ENCODE peak calls at places on chromosomes 4 and X, in five cellular contexts. E is H1, D is K562, P is GM12878, M is HepG2. V is an unnamed sample.

GRCh38 chrX:65751511-65751910 is 84.1 kb downstream of the MSN start:
- DNase-seq in P (no peak), M (no peak), D (no peak), E (no peak), V (no peak)

GRCh38 chrX:138128025-138128671 is 562.2 kb downstream of the ZIC3 start:
- DNase-seq in E (peak), P (no peak), M (peak), D (peak), V (peak)

GRCh38 chr4:123133397-123134050 is 211.1 kb upstream of the NUDT6 start:
- DNase-seq in M (no peak), E (no peak), P (no peak), D (no peak), V (no peak)

GRCh38 chrX:41558531-41558930 is 111.4 kb downstream of the NYX start:
- DNase-seq in D (peak), E (no peak), P (no peak), M (no peak), V (peak)

GRCh38 chrX:42740456-42740855 is 37.5 kb downstream of the PPP1R2C start:
- DNase-seq in D (no peak), E (no peak), M (no peak), P (no peak), V (no peak)

GRCh38 chr4:151865327-151865726 is 104.5 kb upstream of the GATB start:
- DNase-seq in D (no peak), P (no peak), M (no peak), E (no peak), V (no peak)

GRCh38 chr4:81427605-81427922 is 44.1 kb downstream of the RASGEF1B start:
- DNase-seq in E (no peak), M (no peak), D (no peak), P (no peak), V (no peak)

GRCh38 chr4:25875281-25875745 is 12.5 kb upstream of the SEL1L3 start:
- DNase-seq in E (no peak), M (no peak), P (peak), D (no peak), V (no peak)

GRCh38 chrX:23732704-23733103 is 10.4 kb downstream of the ACOT9 start:
- DNase-seq in M (no peak), P (peak), E (no peak), D (no peak), V (no peak)

GRCh38 chr4:168707205-168707604 is 210.4 kb downstream of the PALLD start:
- DNase-seq in E (no peak), D (no peak), M (no peak), P (no peak), V (no peak)

GRCh38 chrX:68570598-68570997 is 71.7 kb downstream of the YIPF6 start:
- DNase-seq in P (no peak), D (no peak), M (no peak), E (no peak), V (no peak)

GRCh38 chrX:68568136-68568535 is 69.3 kb downstream of the YIPF6 start:
- DNase-seq in D (no peak), E (no peak), P (peak), M (no peak), V (no peak)

GRCh38 chrX:68574240-68574639 is 73.2 kb upstream of the STARD8 start:
- DNase-seq in P (no peak), M (no peak), D (no peak), E (no peak), V (no peak)

DNA sequence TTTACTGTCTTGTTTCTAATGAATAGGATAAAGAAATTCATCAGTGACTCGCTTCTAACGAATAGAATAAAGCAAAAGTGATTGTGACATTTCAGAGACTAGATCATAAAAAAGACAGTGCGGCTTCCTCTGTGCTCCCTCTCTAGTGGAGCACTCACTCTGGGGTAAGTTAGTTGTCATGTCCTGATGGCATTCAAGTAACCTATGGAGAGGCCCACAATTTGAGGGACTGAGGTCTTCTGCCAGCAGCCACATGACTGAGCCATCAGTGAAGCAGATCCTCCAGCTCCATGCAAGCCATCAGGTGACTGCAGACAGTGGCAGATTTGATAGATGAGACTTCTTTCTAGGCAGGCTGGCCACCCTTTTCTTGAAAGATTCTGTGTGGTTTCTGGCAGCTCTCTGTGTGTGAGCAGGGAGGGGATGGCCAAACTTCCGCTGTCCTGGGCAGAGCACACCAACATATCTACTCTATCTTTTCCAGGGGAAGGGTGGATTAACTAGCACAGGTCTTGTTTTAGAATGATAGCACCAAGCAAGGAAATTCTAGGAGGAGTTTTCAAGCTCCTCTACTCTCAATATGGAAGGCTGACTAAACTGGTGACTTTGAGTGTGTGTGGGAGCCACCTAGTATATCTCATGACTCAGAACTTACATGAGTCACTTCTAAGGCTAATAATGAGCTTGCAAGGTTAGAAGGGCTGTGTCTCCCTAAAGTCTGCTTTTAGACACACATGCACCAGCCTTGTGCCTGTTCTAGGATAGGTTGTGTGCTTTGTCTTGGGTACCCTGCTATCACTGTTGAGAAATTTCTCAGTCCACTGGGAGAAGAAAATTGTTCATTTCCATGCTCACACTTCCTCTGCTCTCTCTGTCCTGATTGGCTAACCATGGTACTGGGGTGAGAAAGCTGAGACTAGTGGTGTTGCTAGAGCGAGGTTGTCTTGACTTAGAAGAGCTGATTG is 72.7 kb downstream of the YIPF6 start:
- DNase-seq in M (no peak), D (peak), P (peak), E (no peak), V (no peak)
- TF ChIP-seq CREB1 in M (no peak), D (no peak), P (no peak), E (no peak), V (no peak)

GRCh38 chr4:117164338-117164737 is 79.0 kb upstream of the TRAM1L1 start:
- DNase-seq in P (no peak), D (no peak), E (no peak), M (no peak), V (peak)
- TF ChIP-seq EZH2 in P (no peak), D (no peak), E (no peak), M (no peak), V (no peak)

GRCh38 chrX:54481751-54482150 is 14.3 kb downstream of the FGD1 start:
- DNase-seq in E (no peak), M (no peak), D (peak), P (no peak), V (peak)
- TF ChIP-seq CREB1 in E (no peak), M (no peak), D (no peak), P (no peak), V (no peak)

GRCh38 chr4:84482564-84483563 is 16.2 kb downstream of the NKX6-1 start:
- DNase-seq in D (no peak), M (no peak), P (no peak), E (peak), V (peak)
- TF ChIP-seq EZH2 in D (no peak), M (no peak), P (no peak), E (no peak), V (no peak)

DNA sequence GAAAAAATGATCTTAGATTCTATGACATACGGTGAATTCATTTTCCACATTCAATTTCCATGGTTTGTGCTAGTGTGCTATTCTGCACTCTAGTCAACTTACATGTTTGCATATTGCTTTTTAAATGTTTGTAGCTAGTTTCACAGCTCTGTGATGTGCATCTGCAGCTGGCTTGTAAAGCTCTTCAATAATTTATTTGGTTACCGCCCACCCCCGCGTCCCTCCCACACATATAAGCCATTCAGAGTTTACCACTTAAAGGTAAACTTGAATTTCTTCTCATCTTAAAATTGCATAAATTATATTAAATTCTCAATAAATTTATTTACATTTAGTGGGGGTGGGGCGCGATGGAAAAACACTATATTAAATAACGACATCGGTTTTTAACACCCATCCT is 291 bp upstream of the NBDY start:
- DNase-seq in P (no peak), D (peak), M (no peak), E (no peak), V (peak)
- TF ChIP-seq CREB1 in P (no peak), D (no peak), M (no peak), E (no peak), V (no peak)

DNA sequence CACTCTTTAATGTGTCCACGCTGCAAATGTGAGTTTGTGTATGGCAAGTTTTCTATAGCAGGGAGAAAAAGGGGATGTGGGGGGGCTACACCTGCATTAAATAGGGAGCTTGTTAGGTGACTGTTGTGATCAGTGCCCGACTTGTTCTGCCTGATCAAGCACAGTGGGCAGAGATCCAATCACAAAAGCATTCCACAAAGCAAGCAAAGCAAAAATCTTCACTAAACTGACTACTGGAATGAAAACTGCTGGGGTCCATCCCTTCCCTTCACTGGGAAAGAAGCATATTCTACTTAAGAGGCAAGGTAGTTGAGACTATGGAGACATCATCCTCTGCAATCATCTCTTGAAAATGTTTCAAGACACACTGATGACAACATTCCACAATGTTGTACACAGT is 5.2 kb downstream of the IRS4 start:
- DNase-seq in P (no peak), D (no peak), M (no peak), E (no peak), V (no peak)
- TF ChIP-seq EZH2 in P (no peak), D (no peak), M (no peak), E (no peak), V (no peak)

DNA sequence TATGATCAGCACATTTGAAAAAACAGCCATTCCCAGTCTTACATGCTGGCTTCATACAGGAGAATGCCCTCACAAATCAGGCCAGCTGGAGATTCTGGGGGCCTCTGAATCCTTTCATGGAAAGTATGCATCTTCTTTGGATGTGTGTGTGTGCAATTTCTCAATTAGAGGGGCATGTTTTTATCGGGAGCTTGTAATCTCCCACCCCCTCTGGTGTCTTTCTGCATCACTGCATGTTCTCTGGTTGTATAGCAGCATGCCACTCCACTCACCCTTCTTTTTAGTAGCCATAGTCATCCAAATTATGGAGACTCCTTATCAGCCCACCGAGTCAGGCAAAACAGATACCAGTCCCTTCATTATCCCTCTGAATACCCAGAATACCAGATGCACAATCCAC is 282.2 kb upstream of the SLIT2 start:
- DNase-seq in E (no peak), D (no peak), P (no peak), M (no peak), V (peak)
- TF ChIP-seq CREB1 in E (no peak), D (no peak), P (no peak), M (no peak), V (no peak)

GRCh38 chr4:1794809-1795303 is 1.8 kb downstream of the FGFR3 start:
- DNase-seq in D (no peak), P (no peak), E (no peak), M (no peak), V (no peak)
- TF ChIP-seq EZH2 in D (no peak), P (no peak), E (no peak), M (no peak), V (no peak)

DNA sequence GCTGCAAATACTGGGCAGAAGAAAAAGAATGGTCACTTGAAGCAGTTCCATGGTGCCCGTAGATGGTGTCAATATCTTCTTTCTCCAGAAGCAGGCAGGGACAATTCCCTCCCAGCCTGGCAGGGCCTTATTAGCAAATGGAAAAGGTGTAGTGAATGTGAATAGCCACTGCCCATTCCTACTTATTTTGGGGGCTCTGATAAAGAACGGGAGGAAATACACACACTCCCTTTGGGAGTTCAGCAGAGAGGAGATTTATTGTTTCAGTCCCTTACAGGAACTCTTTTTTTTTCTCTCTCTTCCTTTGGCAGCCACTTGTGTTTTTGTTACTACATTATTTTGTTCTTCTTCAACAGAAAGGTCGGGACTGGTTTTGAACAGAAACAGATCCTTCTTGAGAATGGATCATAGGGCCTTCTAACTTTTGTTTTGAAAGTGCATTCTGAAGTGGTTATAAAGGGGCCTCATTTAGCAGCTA is at the start of gene EMCN:
- DNase-seq in D (no peak), P (no peak), M (no peak), E (no peak), V (no peak)
- TF ChIP-seq CREB1 in D (no peak), P (no peak), M (no peak), E (no peak), V (no peak)

GRCh38 chr4:2416564-2417195 is 1.8 kb downstream of the ZFYVE28 start:
- DNase-seq in D (peak), E (peak), P (no peak), M (no peak), V (peak)

GRCh38 chr4:2417196-2417764 is 1.2 kb downstream of the ZFYVE28 start:
- DNase-seq in E (no peak), P (no peak), M (no peak), D (peak), V (peak)

GRCh38 chr4:2417765-2418651 is at the start of gene ZFYVE28:
- DNase-seq in E (peak), P (no peak), M (no peak), D (peak), V (peak)

GRCh38 chr4:2415213-2415612 is 3.2 kb downstream of the ZFYVE28 start:
- DNase-seq in E (no peak), M (no peak), D (no peak), P (no peak), V (no peak)

GRCh38 chr4:2415881-2416563 is 2.4 kb downstream of the ZFYVE28 start:
- DNase-seq in P (no peak), D (no peak), E (no peak), M (no peak), V (no peak)
- TF ChIP-seq EZH2 in P (no peak), D (no peak), E (peak), M (no peak), V (no peak)